ENCODE peak calls at places on chromosomes 4 and X, in nine cellular contexts. V is mammary epithelial cell; Y is NCI-H510A; U is RKO; N is GM12865; R is activated CD8-positive, alpha-beta memory T cell treated with anti-CD3 and anti-CD28 coated beads, Interleukin-2, amount 50 U/mL, for 4 hours; S is endothelial cell; W is bronchial epithelial cell; I is Kasumi-1. C is an unnamed sample.

GRCh38 chr4:22876281-22876680 is 183.5 kb downstream of the GBA3 start:
- DNase-seq in V (no peak), U (no peak), Y (no peak), W (no peak), R (no peak), N (no peak), I (no peak), S (no peak), C (no peak)

GRCh38 chr4:184937745-184938144 is 80.5 kb upstream of the HELT start:
- DNase-seq in I (no peak), W (no peak), U (no peak), N (no peak), R (no peak), S (no peak), V (no peak), Y (peak), C (no peak)

GRCh38 chr4:8721621-8722020 is 129.1 kb downstream of the CPZ start:
- DNase-seq in W (no peak), R (no peak), S (no peak), U (no peak), I (no peak), V (no peak), Y (no peak), N (no peak), C (no peak)

GRCh38 chr4:26081795-26082498 is 167.9 kb downstream of the SMIM20 start:
- DNase-seq in W (peak), U (peak), I (peak), Y (no peak), S (no peak), N (peak), V (peak), R (no peak), C (no peak)

GRCh38 chr4:163556169-163556568 is 61.7 kb downstream of the TMA16 start:
- DNase-seq in Y (no peak), V (no peak), I (peak), N (peak), S (no peak), W (no peak), R (no peak), U (peak), C (no peak)

GRCh38 chr4:80097395-80098177 is 24.6 kb upstream of the ANTXR2 start:
- DNase-seq in I (no peak), R (no peak), S (no peak), Y (no peak), U (no peak), V (peak), W (no peak), N (no peak), C (no peak)

GRCh38 chr4:161336016-161336415 is 827.8 kb downstream of the FSTL5 start:
- DNase-seq in V (no peak), Y (no peak), I (no peak), U (no peak), S (no peak), W (peak), R (no peak), N (no peak), C (no peak)

GRCh38 chr4:158315706-158316105 is 105.4 kb downstream of the TMEM144 start:
- DNase-seq in V (no peak), W (peak), S (no peak), U (no peak), R (no peak), I (no peak), Y (no peak), N (no peak), C (no peak)

GRCh38 chr4:153082322-153083301 is 121.6 kb upstream of the TRIM2 start:
- DNase-seq in V (peak), N (no peak), S (no peak), I (no peak), R (no peak), U (no peak), Y (peak), W (peak), C (no peak)

GRCh38 chr4:65450899-65451298 is 219.4 kb downstream of the EPHA5 start:
- DNase-seq in R (no peak), Y (no peak), W (no peak), N (no peak), U (no peak), S (no peak), I (no peak), V (no peak), C (no peak)

GRCh38 chr4:147542229-147542990 is 61.5 kb downstream of the EDNRA start:
- DNase-seq in R (no peak), N (no peak), W (no peak), V (no peak), U (no peak), S (no peak), Y (no peak), I (no peak), C (no peak)

GRCh38 chr4:88264338-88264737 is 20.0 kb downstream of the PPM1K start:
- DNase-seq in Y (no peak), I (no peak), V (no peak), U (no peak), S (no peak), N (no peak), W (no peak), R (no peak), C (no peak)

GRCh38 chr4:107006218-107006617 is 29.9 kb downstream of the DKK2 start:
- DNase-seq in W (no peak), R (no peak), V (no peak), I (no peak), Y (no peak), S (no peak), N (peak), U (no peak), C (no peak)

GRCh38 chrX:106999002-106999975 is 723 bp downstream of the MORC4 start:
- DNase-seq in U (peak), V (peak), Y (peak), N (peak), I (no peak), R (peak), W (peak), S (peak), C (peak)

GRCh38 chr4:83751336-83751949 is 215.5 kb downstream of the GPAT3 start:
- DNase-seq in N (no peak), Y (no peak), R (no peak), U (no peak), V (peak), W (peak), S (no peak), I (no peak), C (no peak)

GRCh38 chrX:22135171-22135711 is 103.1 kb downstream of the PHEX start:
- DNase-seq in V (peak), U (no peak), S (no peak), R (no peak), I (no peak), N (no peak), Y (no peak), W (peak), C (no peak)